ENCODE peak calls at places on chromosomes 12 and 14, in six cellular contexts. T is brain microvascular endothelial cell, R is tibial artery, L is ovary, J is GM13976, H is fibroblast of pulmonary artery. D is an unnamed sample.

GRCh38 chr14:89393346-89393745 is 23.7 kb downstream of the FOXN3 start:
- DNase-seq in R (no peak), J (no peak), T (no peak), L (no peak), H (no peak), D (no peak)

GRCh38 chr14:53715390-53715730 is 241.3 kb downstream of the BMP4 start:
- DNase-seq in J (no peak), H (peak), L (no peak), T (peak), R (no peak), D (no peak)

GRCh38 chr14:59870277-59871165 is at the start of gene RTN1:
- DNase-seq in J (peak), T (no peak), L (no peak), H (peak), R (peak), D (peak)

GRCh38 chr12:51845451-51845850 is 3.1 kb downstream of the FIGNL2 start:
- DNase-seq in T (no peak), L (no peak), J (no peak), H (no peak), R (no peak), D (no peak)

GRCh38 chr12:3295648-3296408 is 195.2 kb upstream of the PRMT8 start:
- DNase-seq in J (no peak), H (peak), T (no peak), L (no peak), R (peak), D (no peak)

GRCh38 chr14:33402604-33403003 is 463.9 kb downstream of the NPAS3 start:
- DNase-seq in J (no peak), L (no peak), R (no peak), T (no peak), H (no peak), D (no peak)

GRCh38 chr12:19970116-19970515 is 398.2 kb upstream of the PDE3A start:
- DNase-seq in L (no peak), R (no peak), H (peak), J (no peak), T (peak), D (no peak)

GRCh38 chr14:99035712-99036593 is 236.0 kb downstream of the BCL11B start:
- DNase-seq in R (peak), J (no peak), H (peak), L (peak), T (peak), D (no peak)

GRCh38 chr12:48285751-48286650 is 64.7 kb downstream of the ZNF641 start:
- DNase-seq in J (no peak), L (no peak), T (no peak), R (no peak), H (no peak), D (no peak)

GRCh38 chr12:51997156-51997555 is 9.6 kb upstream of the TAMALIN start:
- DNase-seq in T (no peak), L (no peak), J (no peak), R (no peak), H (no peak), D (no peak)

DNA sequence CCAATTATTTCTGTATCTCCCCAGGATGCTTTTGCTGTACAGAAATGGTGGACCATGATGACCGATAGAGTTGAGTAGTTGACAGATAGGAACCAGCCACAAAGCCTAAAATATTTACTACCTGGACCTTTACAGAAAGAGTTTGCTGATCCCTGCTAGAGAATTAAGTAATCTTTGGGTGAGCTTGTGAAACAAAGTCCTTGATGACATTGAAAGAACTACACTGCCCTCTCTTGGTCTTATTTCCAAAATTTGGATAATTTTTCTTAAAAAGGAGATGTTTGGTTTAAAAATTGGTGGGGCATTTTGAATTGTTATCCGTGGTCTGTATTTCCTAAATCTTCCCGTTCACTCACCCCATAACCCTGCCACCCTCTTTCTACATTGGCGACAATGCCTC is 13.7 kb upstream of the TCTN1 start:
- DNase-seq in L (no peak), J (peak), T (no peak), H (peak), R (no peak), D (no peak)
- TF ChIP-seq CTCF in L (peak), J (no peak), T (peak), H (peak), R (peak), D (no peak)

DNA sequence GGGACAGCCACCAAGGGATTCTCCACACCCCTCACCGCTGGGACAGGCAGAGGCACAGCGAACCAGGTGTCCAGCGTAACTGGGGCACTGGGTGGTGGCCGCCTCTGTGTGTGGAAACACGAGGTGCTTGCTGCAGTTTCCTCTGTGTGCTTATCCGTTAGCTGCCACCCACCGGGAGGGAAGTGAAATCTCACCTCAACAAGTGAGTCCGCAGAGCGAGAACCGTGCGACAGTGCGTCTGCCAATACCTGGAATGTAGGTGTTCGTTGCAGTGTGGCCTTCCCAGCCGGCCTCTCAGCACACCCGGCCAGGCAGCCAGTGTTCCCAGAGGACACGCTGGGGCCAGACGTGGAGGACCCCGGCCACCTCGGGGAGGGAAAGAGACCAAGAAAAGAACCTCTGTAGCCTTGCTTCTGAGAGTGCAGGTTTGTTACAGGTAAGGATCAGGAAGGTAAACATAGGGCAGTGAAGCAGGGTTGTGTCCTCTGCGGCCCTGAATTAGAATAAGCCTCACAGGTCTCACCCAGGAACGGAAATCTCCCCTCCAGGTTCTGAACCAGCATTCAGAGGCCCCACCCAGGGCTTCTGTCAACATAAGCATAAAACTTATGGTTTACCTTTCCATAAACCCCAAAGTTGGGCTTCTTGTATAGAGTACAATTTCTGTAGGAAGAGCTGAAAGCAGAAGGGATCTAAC is 1.5 kb downstream of the BCL2L14 start:
- DNase-seq in H (no peak), L (no peak), J (peak), R (no peak), T (no peak), D (no peak)
- TF ChIP-seq CTCF in H (no peak), L (no peak), J (no peak), R (no peak), T (no peak), D (no peak)

GRCh38 chr12:25482637-25483036 is 70.4 kb downstream of the LMNTD1 start:
- DNase-seq in R (no peak), H (no peak), L (no peak), T (no peak), J (no peak), D (no peak)

GRCh38 chr12:25477217-25477616 is 75.9 kb downstream of the LMNTD1 start:
- DNase-seq in J (no peak), H (no peak), T (no peak), R (no peak), L (no peak), D (no peak)

GRCh38 chr12:25480145-25480544 is 72.9 kb downstream of the LMNTD1 start:
- DNase-seq in H (peak), L (no peak), T (no peak), J (no peak), R (no peak), D (no peak)
- TF ChIP-seq CTCF in H (no peak), L (no peak), T (no peak), J (no peak), R (no peak), D (no peak)

GRCh38 chr12:120764766-120765165 is 39.1 kb downstream of the ACADS start:
- DNase-seq in J (no peak), R (no peak), L (no peak), H (no peak), T (no peak), D (no peak)
- TF ChIP-seq CTCF in J (no peak), R (no peak), L (no peak), H (no peak), T (no peak), D (no peak)

GRCh38 chr12:104669057-104669770 is 212.5 kb downstream of the CHST11 start:
- DNase-seq in J (no peak), H (no peak), R (peak), L (peak), T (no peak), D (no peak)
- TF ChIP-seq CTCF in J (no peak), H (no peak), R (no peak), L (no peak), T (peak), D (no peak)

GRCh38 chr12:106907846-106908245 is 47.9 kb upstream of the TMEM263 start:
- DNase-seq in J (no peak), L (no peak), R (no peak), T (no peak), H (no peak), D (no peak)

GRCh38 chr12:106906715-106907114 is 49.0 kb upstream of the TMEM263 start:
- DNase-seq in J (no peak), R (no peak), H (no peak), L (no peak), T (no peak), D (no peak)

GRCh38 chr12:106910202-106910601 is 45.5 kb upstream of the TMEM263 start:
- DNase-seq in J (no peak), H (no peak), R (no peak), T (no peak), L (no peak), D (no peak)

GRCh38 chr12:106908561-106908960 is 47.1 kb upstream of the TMEM263 start:
- DNase-seq in T (no peak), J (no peak), L (no peak), R (no peak), H (no peak), D (no peak)

DNA sequence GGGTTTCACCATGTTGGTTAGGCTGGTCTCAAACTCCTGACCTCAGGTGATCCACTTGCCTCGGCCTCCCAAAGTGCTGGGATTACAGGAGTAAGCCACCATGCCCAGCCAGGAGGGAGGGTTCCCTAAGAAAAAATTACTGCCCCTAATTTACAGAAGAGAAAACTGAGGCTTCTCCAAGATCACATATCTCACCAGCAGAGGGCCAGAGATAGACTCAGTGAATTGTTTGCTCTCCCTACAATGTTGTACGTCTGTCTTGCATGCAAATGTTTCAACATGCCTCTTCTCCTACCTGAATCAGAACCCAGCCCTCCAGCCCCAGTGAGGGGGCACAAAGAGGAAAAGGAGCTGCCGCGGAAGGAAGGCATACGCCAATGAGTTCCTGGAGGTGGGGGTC is 48.3 kb upstream of the TMEM263 start:
- DNase-seq in J (no peak), H (no peak), R (no peak), T (no peak), L (no peak), D (no peak)
- TF ChIP-seq CTCF in J (no peak), H (no peak), R (no peak), T (peak), L (no peak), D (peak)

GRCh38 chr12:22173154-22173553 is 127.1 kb downstream of the CMAS start:
- DNase-seq in R (no peak), J (peak), L (no peak), H (peak), T (no peak), D (no peak)
- TF ChIP-seq CTCF in R (no peak), J (no peak), L (no peak), H (peak), T (peak), D (no peak)